ENCODE peak calls at places on chromosomes 16 and 17, in nine cellular contexts. O is colonic mucosa; K is AG04450; M is Peyer's patch; G is PC-3; V is tibial nerve; H is adrenal gland; A is effector memory CD4-positive, alpha-beta T cell; N is PC-9. P is an unnamed sample. For H3K27me3, the result is how much of the 10 kb centered on the place peaks cover.

GRCh38 chr16:79632289-79632688 is 31.8 kb upstream of the MAF start:
- DNase-seq in V (no peak), A (no peak), M (no peak), O (no peak), H (no peak), N (no peak), G (no peak), K (no peak), P (no peak)

GRCh38 chr16:27449434-27450188 is 47.6 kb downstream of the IL21R start:
- DNase-seq in G (no peak), O (no peak), N (no peak), H (no peak), K (no peak), M (no peak), A (peak), V (no peak), P (peak)

GRCh38 chr17:79607941-79608728 is 2.7 kb downstream of the RBFOX3 start:
- DNase-seq in H (peak), N (no peak), A (no peak), O (no peak), G (peak), M (no peak), V (no peak), K (no peak), P (no peak)

GRCh38 chr17:74457146-74457819 is 9.2 kb upstream of the CD300A start:
- DNase-seq in N (peak), K (peak), A (peak), V (peak), O (peak), G (peak), H (peak), M (peak), P (peak)

GRCh38 chr16:22370038-22370541 is 4.3 kb downstream of the CDR2 start:
- DNase-seq in V (no peak), H (no peak), M (no peak), O (no peak), G (peak), N (no peak), K (peak), A (no peak), P (no peak)

GRCh38 chr16:76729525-76729924 is 452.3 kb downstream of the CNTNAP4 start:
- DNase-seq in M (no peak), G (peak), K (no peak), O (no peak), H (no peak), V (no peak), N (no peak), A (no peak), P (no peak)

GRCh38 chr16:49019081-49019633 is 262.5 kb downstream of the CBLN1 start:
- DNase-seq in H (no peak), M (no peak), K (no peak), N (no peak), G (no peak), V (no peak), O (no peak), A (no peak), P (no peak)

GRCh38 chr16:12288537-12289174 is 312.1 kb downstream of the SNX29 start:
- DNase-seq in G (no peak), A (no peak), O (no peak), H (no peak), K (no peak), V (no peak), N (no peak), M (no peak), P (no peak)

GRCh38 chr17:1398028-1398427 is 2.0 kb downstream of the YWHAE start:
- DNase-seq in H (no peak), M (no peak), G (no peak), A (no peak), O (no peak), N (no peak), K (no peak), V (no peak), P (no peak)

GRCh38 chr17:51948128-51948527 is 210.4 kb downstream of the CA10 start:
- DNase-seq in H (no peak), G (peak), O (peak), M (no peak), A (no peak), V (no peak), K (no peak), N (no peak), P (no peak)

GRCh38 chr16:28038401-28038800 is 25.1 kb downstream of the GSG1L start:
- DNase-seq in K (no peak), G (no peak), A (no peak), O (no peak), M (no peak), N (no peak), H (no peak), V (no peak), P (no peak)

GRCh38 chr17:38606646-38607611 is 1.2 kb upstream of the SRCIN1 start:
- DNase-seq in G (peak), H (no peak), V (no peak), K (no peak), A (no peak), M (no peak), O (no peak), N (peak), P (no peak)

GRCh38 chr16:1668612-1669319 is 9.3 kb upstream of the JPT2 start:
- DNase-seq in O (no peak), G (no peak), M (no peak), A (no peak), N (no peak), K (no peak), V (no peak), H (no peak), P (no peak)

GRCh38 chr17:60640503-60640902 is 37.1 kb upstream of the BCAS3 start:
- DNase-seq in V (no peak), K (no peak), G (peak), O (no peak), A (no peak), M (no peak), N (no peak), H (no peak), P (no peak)

GRCh38 chr16:85068746-85069145 is 41.2 kb downstream of the KIAA0513 start:
- DNase-seq in A (no peak), K (no peak), M (no peak), N (no peak), G (peak), V (no peak), O (no peak), H (no peak), P (no peak)

GRCh38 chr16:10242916-10243315 is 60.7 kb upstream of the GRIN2A start:
- DNase-seq in M (no peak), N (no peak), K (no peak), G (no peak), H (no peak), V (no peak), A (no peak), O (no peak), P (no peak)

GRCh38 chr16:54673353-54673752 is 257.3 kb upstream of the IRX5 start:
- DNase-seq in O (no peak), G (peak), A (no peak), M (no peak), K (no peak), N (no peak), V (no peak), H (no peak), P (no peak)

GRCh38 chr17:73829676-73830280 is 185.5 kb upstream of the SDK2 start:
- DNase-seq in N (no peak), A (no peak), V (no peak), H (no peak), O (no peak), K (no peak), G (no peak), M (no peak), P (no peak)

GRCh38 chr16:18788828-18789514 is 1.2 kb downstream of the RPS15A start:
- DNase-seq in M (no peak), G (no peak), A (no peak), N (no peak), K (no peak), H (no peak), O (peak), V (no peak), P (no peak)

GRCh38 chr17:68606451-68607307 is 5.5 kb upstream of the FAM20A start:
- DNase-seq in M (no peak), A (no peak), H (no peak), N (no peak), K (no peak), V (no peak), O (no peak), G (no peak), P (no peak)

GRCh38 chr16:53922805-53923645 is 219.1 kb downstream of the FTO start:
- DNase-seq in A (no peak), K (no peak), N (no peak), V (no peak), M (no peak), G (no peak), H (no peak), O (no peak), P (no peak)

GRCh38 chr16:8167436-8167835 is 422.9 kb downstream of the TMEM114 start:
- DNase-seq in V (no peak), K (no peak), N (no peak), A (no peak), M (no peak), H (no peak), G (no peak), O (no peak), P (no peak)

GRCh38 chr17:63688396-63689020 is 11.4 kb downstream of the LIMD2 start:
- DNase-seq in H (no peak), K (no peak), G (no peak), V (no peak), N (no peak), A (no peak), M (peak), O (no peak), P (no peak)

GRCh38 chr16:9446471-9447194 is 355.2 kb downstream of the HAPSTR1 start:
- DNase-seq in K (no peak), O (no peak), V (no peak), H (no peak), N (no peak), A (no peak), G (no peak), M (no peak), P (no peak)

GRCh38 chr17:74642995-74643394 is 19.5 kb upstream of the CD300E start:
- DNase-seq in A (no peak), N (no peak), M (no peak), H (no peak), K (no peak), V (no peak), O (no peak), G (no peak), P (no peak)

GRCh38 chr16:81410643-81411235 is 33.9 kb upstream of the CMIP start:
- DNase-seq in A (no peak), K (no peak), V (no peak), O (no peak), N (no peak), G (no peak), H (no peak), M (no peak), P (no peak)

GRCh38 chr17:72953621-72954020 is 138.9 kb downstream of the SLC39A11 start:
- DNase-seq in A (no peak), O (no peak), H (no peak), G (peak), M (no peak), V (no peak), K (no peak), N (no peak), P (no peak)

GRCh38 chr16:783404-784161 is 4.6 kb downstream of the RPUSD1 start:
- DNase-seq in O (no peak), M (no peak), A (no peak), V (no peak), H (peak), K (no peak), N (no peak), G (no peak), P (no peak)

GRCh38 chr17:19383681-19384470 is 3.1 kb downstream of the MFAP4 start:
- DNase-seq in V (no peak), O (no peak), A (no peak), G (no peak), M (no peak), K (no peak), N (no peak), H (no peak), P (no peak)

GRCh38 chr17:15957206-15957605 is 12.3 kb downstream of the ADORA2B start:
- DNase-seq in M (no peak), G (peak), N (peak), O (no peak), V (no peak), A (no peak), K (no peak), H (no peak), P (no peak)

GRCh38 chr16:75341934-75342811 is 90.7 kb upstream of the BCAR1 start:
- DNase-seq in H (no peak), O (peak), A (no peak), M (no peak), K (no peak), G (peak), N (peak), V (no peak), P (no peak)

GRCh38 chr17:48294193-48294909 is 135.7 kb downstream of the SKAP1 start:
- DNase-seq in V (no peak), A (no peak), M (no peak), O (no peak), K (no peak), N (no peak), H (no peak), G (no peak), P (no peak)
- H3K27me3 ChIP-seq in V (under half), A (under half), M (under half), O (under half), K (under half), N (under half), H (under half), G (under half), P (under half)

DNA sequence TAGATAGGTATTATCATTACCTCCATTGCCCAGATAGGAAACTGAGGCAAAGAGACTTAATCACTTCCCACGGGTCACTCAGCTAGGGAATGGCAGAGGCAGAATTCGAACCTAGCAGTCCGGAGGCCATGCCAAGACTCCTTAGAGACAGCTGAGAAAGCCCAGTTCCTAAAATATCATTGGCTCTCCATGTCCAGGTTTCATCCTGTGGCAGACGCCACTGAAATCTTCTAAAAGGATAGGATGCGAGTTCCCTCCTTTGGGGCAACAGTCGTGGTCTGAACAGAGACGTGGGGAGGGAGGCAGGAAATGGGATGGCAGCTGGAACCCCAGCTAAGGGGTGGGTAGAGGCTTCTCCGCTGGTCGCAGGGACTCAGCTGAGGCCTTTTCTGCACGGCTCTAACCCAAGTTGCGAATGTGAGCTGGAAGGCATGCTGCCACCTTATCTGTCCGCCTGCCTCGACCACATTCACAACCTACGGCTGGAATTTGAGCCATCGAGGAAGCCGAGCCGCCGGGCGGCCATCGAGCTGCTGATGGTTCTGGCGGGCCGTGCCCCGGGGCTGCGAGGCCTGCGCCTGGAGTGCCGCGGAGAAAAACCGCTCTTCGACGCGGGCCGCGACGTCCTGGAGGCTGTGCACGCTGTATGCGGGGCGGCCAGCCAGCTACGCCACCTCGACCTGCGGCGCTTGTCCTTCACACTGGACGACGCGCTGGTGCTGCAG is 1.9 kb upstream of the HSF4 start:
- DNase-seq in O (no peak), H (no peak), K (no peak), M (no peak), A (no peak), N (no peak), G (no peak), V (no peak), P (no peak)
- H3K27me3 ChIP-seq in O (under half), H (under half), K (under half), M (under half), A (under half), N (under half), G (under half), V (half or more), P (under half)

GRCh38 chr17:71757156-71757555 is 363.7 kb upstream of the SOX9 start:
- DNase-seq in H (no peak), N (no peak), M (no peak), K (no peak), O (no peak), G (no peak), A (no peak), V (no peak), P (no peak)
- H3K27me3 ChIP-seq in H (under half), N (under half), M (under half), K (under half), O (under half), G (under half), A (under half), V (under half), P (under half)

GRCh38 chr16:68731569-68732067 is 5.5 kb upstream of the CDH1 start:
- DNase-seq in K (no peak), M (no peak), H (no peak), A (no peak), G (no peak), O (no peak), N (no peak), V (no peak), P (no peak)
- H3K27me3 ChIP-seq in K (under half), M (under half), H (under half), A (under half), G (under half), O (under half), N (under half), V (under half), P (under half)

DNA sequence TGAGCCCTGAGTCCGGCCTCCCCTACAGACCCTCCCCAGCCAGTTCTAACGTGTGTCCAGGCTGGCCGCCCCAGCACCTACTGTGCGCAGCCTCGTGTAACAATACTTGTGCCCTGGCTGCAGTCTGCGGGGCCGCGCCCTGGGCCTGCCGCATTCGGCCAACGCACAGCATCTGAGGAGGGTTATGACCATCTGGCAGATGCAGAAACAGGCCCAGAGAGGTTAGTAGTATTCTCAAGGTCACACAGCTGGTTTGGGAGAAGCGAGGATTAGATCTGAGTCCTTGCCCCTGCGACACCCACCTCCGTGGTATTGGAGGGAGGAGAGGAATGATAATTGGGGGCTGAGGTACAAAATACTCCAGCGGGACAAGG is 997 bp downstream of the RIPOR1 start:
- DNase-seq in O (no peak), G (no peak), V (no peak), H (peak), M (no peak), N (no peak), K (no peak), A (no peak), P (no peak)
- H3K27me3 ChIP-seq in O (under half), G (under half), V (under half), H (under half), M (under half), N (under half), K (under half), A (under half), P (under half)

DNA sequence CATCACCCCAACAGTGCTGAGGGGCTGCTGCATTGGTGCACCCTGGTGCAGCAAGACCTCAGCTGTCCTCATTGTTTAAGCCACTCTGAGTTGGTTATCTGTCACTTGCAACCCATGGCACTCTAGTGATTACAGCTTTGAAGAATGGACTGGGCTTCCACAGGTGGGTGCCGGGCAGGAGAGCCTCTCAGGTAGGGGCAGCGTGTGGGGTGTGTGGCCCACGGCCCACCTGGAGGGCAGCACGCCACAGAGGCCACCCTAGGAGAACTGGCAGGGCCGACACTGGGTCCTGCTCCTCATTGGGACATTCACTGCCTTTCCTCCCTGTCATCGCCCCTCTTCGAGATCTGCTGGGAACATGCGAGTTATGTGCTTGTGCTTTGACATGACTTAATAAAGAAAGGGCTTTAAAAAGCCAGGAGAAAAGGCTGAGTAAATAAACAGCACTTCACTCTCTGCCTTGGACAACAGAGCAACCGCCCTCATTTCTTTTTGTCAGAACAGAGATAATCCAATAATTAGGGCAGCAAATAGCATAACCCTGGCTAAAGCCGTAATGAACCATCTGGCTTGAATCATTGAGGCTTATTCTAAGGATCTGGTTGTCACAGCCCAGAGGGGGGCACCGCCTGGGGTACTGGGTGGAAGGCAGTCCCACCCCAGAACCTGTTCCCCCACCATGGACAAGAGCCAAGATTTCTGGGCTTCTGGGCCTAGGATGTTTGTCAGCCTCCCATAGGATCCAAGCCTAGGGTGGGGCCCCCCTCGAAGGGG is 3.0 kb downstream of the DOC2B start:
- DNase-seq in N (no peak), K (no peak), H (no peak), G (no peak), A (no peak), V (no peak), O (no peak), M (no peak), P (peak)
- H3K27me3 ChIP-seq in N (under half), K (half or more), H (under half), G (under half), A (under half), V (half or more), O (under half), M (under half), P (under half)

DNA sequence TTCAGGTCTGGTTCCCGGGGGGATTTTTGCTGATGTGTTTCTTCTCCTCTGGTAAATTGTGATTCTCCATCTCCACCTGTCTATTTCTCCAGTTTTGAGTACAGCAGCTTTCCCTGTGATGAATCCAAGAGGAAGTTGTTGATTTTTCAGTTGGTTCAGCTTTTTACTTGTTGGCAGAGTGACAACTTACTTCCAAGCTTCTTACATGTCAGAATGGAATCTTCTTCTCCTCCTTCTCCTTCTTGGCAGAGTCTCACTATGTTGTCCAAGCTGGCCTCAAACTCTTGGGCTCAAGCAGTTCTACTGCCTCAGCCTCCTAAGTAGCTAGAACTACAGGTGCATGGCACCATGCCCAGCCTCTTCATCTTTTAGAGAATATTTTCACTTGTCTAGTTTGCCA is 33.4 kb upstream of the TMEM92 start:
- DNase-seq in H (no peak), K (no peak), G (no peak), A (no peak), O (no peak), N (no peak), V (no peak), M (no peak), P (no peak)
- H3K27me3 ChIP-seq in H (under half), K (under half), G (under half), A (under half), O (under half), N (under half), V (under half), M (under half), P (under half)

P was measured in CD8-positive, alpha-beta T cell.